ENCODE peak calls at places on chromosomes 7 and 10, in five cellular contexts. D, H, F, E and O are unnamed samples.

GRCh38 chr7:33705333-33705833 is 200.0 kb upstream of the BMPER start:
- DNase-seq in F (no peak), D (no peak), H (no peak), E (no peak), O (no peak)

GRCh38 chr10:18044976-18045720 is 93.4 kb downstream of the SLC39A12 start:
- DNase-seq in E (no peak), H (no peak), D (no peak), F (no peak), O (no peak)

GRCh38 chr7:121504478-121504877 is 108.4 kb upstream of the FAM3C start:
- DNase-seq in F (no peak), E (peak; percentile 37), D (no peak), H (peak; percentile 17), O (no peak)

GRCh38 chr7:33421384-33421783 is 292.0 kb downstream of the BBS9 start:
- DNase-seq in E (no peak), D (no peak), H (no peak), F (no peak), O (no peak)

GRCh38 chr7:71824356-71824755 is 587.8 kb downstream of the CALN1 start:
- DNase-seq in H (no peak), E (no peak), D (no peak), F (no peak), O (no peak)

GRCh38 chr7:28130277-28130676 is 50.3 kb downstream of the JAZF1 start:
- DNase-seq in H (no peak), E (no peak), D (no peak), F (no peak), O (no peak)

GRCh38 chr10:71086439-71087080 is 125.8 kb upstream of the UNC5B start:
- DNase-seq in H (no peak), F (no peak), D (no peak), E (no peak), O (no peak)

GRCh38 chr7:80508440-80508839 is 3.4 kb downstream of the GNAT3 start:
- DNase-seq in H (no peak), D (no peak), F (no peak), E (no peak), O (no peak)

GRCh38 chr10:46515402-46516192 is 40.9 kb downstream of the GPRIN2 start:
- DNase-seq in D (no peak), E (no peak), H (no peak), F (no peak), O (no peak)

GRCh38 chr10:52598936-52599335 is 173.6 kb downstream of the MBL2 start:
- DNase-seq in E (no peak), F (no peak), D (no peak), H (no peak), O (no peak)

GRCh38 chr7:155542276-155542675 is 4.1 kb downstream of the CNPY1 start:
- DNase-seq in D (no peak), E (no peak), F (no peak), H (no peak), O (no peak)

GRCh38 chr10:110355181-110355831 is 50.6 kb upstream of the SMNDC1 start:
- DNase-seq in E (no peak), F (no peak), H (no peak), D (no peak), O (no peak)

GRCh38 chr7:128395748-128396147 is 14.0 kb downstream of the IMPDH1 start:
- DNase-seq in H (no peak), F (no peak), D (no peak), E (no peak), O (no peak)

GRCh38 chr10:42519079-42519478 is 119.3 kb downstream of the ZNF33B start:
- DNase-seq in F (no peak), H (no peak), E (no peak), D (no peak), O (no peak)

GRCh38 chr7:149685455-149685854 is 87.9 kb downstream of the ZNF467 start:
- DNase-seq in E (peak; percentile 19), F (no peak), H (peak; percentile 11), D (no peak), O (no peak)

GRCh38 chr7:97419898-97420297 is 302.4 kb downstream of the SDHAF3 start:
- DNase-seq in F (no peak), D (no peak), E (no peak), H (no peak), O (no peak)

GRCh38 chr7:96067321-96067720 is 254.6 kb downstream of the SLC25A13 start:
- DNase-seq in E (peak; percentile 32), D (no peak), F (no peak), H (no peak), O (no peak)

GRCh38 chr10:96858038-96858705 is 26.1 kb downstream of the LCOR start:
- DNase-seq in H (no peak), E (no peak), D (no peak), F (no peak), O (no peak)

GRCh38 chr7:45000096-45001032 is at the start of gene CCM2:
- DNase-seq in F (peak; percentile 79), D (no peak), E (no peak), H (no peak), O (no peak)

GRCh38 chr7:97733276-97734206 is 1.7 kb downstream of the TAC1 start:
- DNase-seq in H (no peak), D (no peak), E (no peak), F (peak; percentile 36), O (no peak)

DNA sequence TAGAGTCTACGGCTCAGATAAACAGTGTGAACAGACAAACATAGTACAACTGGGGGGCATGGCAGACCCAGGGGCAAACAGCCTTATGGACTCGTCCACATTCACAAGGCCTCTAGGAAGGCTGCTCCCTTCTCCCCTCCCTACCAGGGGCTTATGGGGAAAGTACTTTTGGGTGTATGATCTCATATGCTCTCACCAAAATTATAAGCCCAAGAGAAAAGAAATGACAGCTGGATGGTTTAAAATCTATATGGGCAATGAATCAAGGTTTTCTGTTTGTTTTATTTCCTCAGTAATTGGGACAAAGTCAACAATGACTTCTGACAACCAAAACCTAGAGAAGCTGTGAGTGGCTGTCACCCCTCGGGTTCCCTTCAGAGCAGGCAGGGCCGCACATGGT is 144.4 kb downstream of the PKD1L1 start:
- DNase-seq in H (no peak), F (no peak), D (no peak), E (no peak), O (no peak)
- H3K4me1 ChIP-seq in H (peaks cover 12% of the 10 kb centered on the region), F (no peaks in the 10 kb centered on the region), D (no peaks in the 10 kb centered on the region), E (peaks cover 16% of the 10 kb centered on the region), O (no peaks in the 10 kb centered on the region)

DNA sequence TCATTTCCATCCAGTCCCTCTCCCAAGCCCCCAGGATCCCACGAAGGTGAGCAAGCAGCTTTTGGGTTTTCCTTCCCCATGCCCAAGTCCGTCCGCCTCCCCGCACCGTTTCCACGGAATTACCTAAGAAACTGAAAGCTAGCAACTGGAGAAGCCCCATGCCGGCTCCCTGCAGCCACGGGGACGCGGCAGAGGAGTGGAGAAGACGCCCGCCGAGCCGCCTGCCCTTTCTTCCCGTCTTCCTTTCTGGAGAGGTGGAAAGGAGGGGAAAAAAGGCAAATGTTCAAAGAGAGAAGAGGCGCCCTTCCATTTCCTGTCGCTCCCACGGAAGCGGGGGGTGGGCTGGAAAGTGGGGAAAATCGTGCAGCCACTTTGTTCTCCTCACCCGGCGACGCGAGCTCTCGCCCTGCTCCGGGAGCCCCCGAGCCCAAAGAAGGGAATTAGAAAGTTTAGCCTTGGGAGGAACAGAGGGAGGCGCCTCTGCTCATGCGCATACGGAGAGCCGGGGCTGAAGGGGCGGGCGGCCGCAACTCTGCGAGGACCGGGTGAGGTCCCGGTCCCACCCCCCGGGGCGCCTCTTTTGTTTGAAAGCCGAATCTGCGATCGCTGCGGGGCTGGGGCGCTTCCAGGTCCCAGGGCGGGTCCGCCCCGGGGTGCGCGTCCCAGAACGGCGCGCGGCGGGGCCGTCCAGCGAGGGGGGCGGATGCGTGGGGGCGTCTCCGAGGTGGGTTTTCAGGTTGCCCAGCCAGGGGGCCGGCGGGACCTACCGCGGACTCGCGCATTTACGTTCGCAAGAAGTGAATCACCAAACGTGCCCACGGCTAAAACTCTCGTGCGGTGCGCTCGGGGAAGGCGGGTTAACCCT is at the start of gene LAMB1:
- DNase-seq in E (peak; percentile 64), F (peak; percentile 67), D (no peak), H (peak; percentile 75), O (no peak)
- H3K27ac ChIP-seq in E (peak within 1 kb of the TSS; percentile 55), F (no peak within 1 kb of the TSS), D (no peak within 1 kb of the TSS), H (peak within 1 kb of the TSS; percentile 94), O (peak within 1 kb of the TSS; percentile 53)

GRCh38 chr7:30176463-30177090 is 41.8 kb downstream of the MTURN start:
- DNase-seq in F (no peak), E (no peak), H (no peak), D (no peak), O (no peak)
- H3K4me1 ChIP-seq in F (peaks cover 39% of the 10 kb centered on the region), E (peaks cover 23% of the 10 kb centered on the region), H (peaks cover 16% of the 10 kb centered on the region), D (peaks cover 4% of the 10 kb centered on the region), O (peaks cover 4% of the 10 kb centered on the region)

GRCh38 chr7:22587322-22587721 is 87.3 kb upstream of the STEAP1B start:
- DNase-seq in E (no peak), F (no peak), D (no peak), H (no peak), O (no peak)

GRCh38 chr7:22591271-22591670 is 91.3 kb upstream of the STEAP1B start:
- DNase-seq in F (no peak), H (no peak), E (peak; percentile 32), D (no peak), O (no peak)

GRCh38 chr7:22586806-22587180 is 86.8 kb upstream of the STEAP1B start:
- DNase-seq in F (peak; percentile 67), E (peak; percentile 34), H (peak; percentile 46), D (no peak), O (no peak)

GRCh38 chr7:22588396-22588795 is 88.4 kb upstream of the STEAP1B start:
- DNase-seq in F (no peak), H (no peak), D (no peak), E (no peak), O (no peak)

GRCh38 chr7:22589641-22590141 is 89.7 kb upstream of the STEAP1B start:
- DNase-seq in E (no peak), H (no peak), D (no peak), F (no peak), O (no peak)
- H3K27ac ChIP-seq in E (no peak overlapping the region), H (no peak overlapping the region), D (no peak overlapping the region), F (no peak overlapping the region), O (no peak overlapping the region)

GRCh38 chr10:69060127-69060798 is 27.6 kb upstream of the SRGN start:
- DNase-seq in F (no peak), D (no peak), H (no peak), E (no peak), O (no peak)
- H3K4me1 ChIP-seq in F (no peaks in the 10 kb centered on the region), D (peaks cover 33% of the 10 kb centered on the region), H (peaks cover 22% of the 10 kb centered on the region), E (peaks cover 15% of the 10 kb centered on the region), O (peaks cover 38% of the 10 kb centered on the region)